ENCODE peak calls at places on chromosomes 12 and 14, in six cellular contexts. P is adrenal gland; B is NCI-H524; I is GM23338; S is erythroblast; X is activated naive CD8-positive, alpha-beta T cell treated with anti-CD3 and anti-CD28 coated beads for 36 hours. Z is an unnamed sample.

GRCh38 chr14:105425823-105426247 is 6.2 kb downstream of the MTA1 start:
- DNase-seq in I (no peak), B (no peak), P (no peak), X (no peak), S (no peak), Z (no peak)

GRCh38 chr14:30559638-30560071 is 697 bp downstream of the G2E3 start:
- DNase-seq in S (peak; percentile 52), P (no peak), I (peak; percentile 34), B (peak; percentile 66), X (peak; percentile 2), Z (no peak)

GRCh38 chr14:100384277-100384676 is 61.1 kb downstream of the SLC25A47 start:
- DNase-seq in B (no peak), P (peak; percentile 65), S (no peak), I (no peak), X (no peak), Z (no peak)

GRCh38 chr12:90020006-90020405 is 311.4 kb upstream of the ATP2B1 start:
- DNase-seq in X (no peak), S (no peak), I (no peak), P (no peak), B (no peak), Z (no peak)

GRCh38 chr14:22973217-22974032 is 8.9 kb downstream of the AJUBA start:
- DNase-seq in S (peak; percentile 56), B (peak; percentile 57), X (peak; percentile 14), P (peak; percentile 73), I (peak; percentile 77), Z (no peak)

GRCh38 chr14:103696466-103697071 is 18.7 kb downstream of the XRCC3 start:
- DNase-seq in X (no peak), S (no peak), P (peak; percentile 65), B (no peak), I (no peak), Z (peak; percentile 15)

GRCh38 chr12:39763071-39763893 is 143.7 kb upstream of the ABCD2 start:
- DNase-seq in X (no peak), B (no peak), P (no peak), S (no peak), I (peak; percentile 9), Z (no peak)

GRCh38 chr14:64465208-64465821 is at the start of gene AKAP5:
- DNase-seq in I (peak; percentile 91), S (peak; percentile 78), X (peak; percentile 73), B (peak; percentile 79), P (peak; percentile 58), Z (peak; percentile 21)

GRCh38 chr12:126069549-126070165 is 1004.4 kb downstream of the AACS start:
- DNase-seq in X (peak; percentile 30), P (peak; percentile 58), S (peak; percentile 50), B (peak; percentile 26), I (peak; percentile 69), Z (no peak)

GRCh38 chr12:5078423-5078822 is 34.7 kb downstream of the KCNA5 start:
- DNase-seq in P (peak; percentile 72), X (no peak), B (no peak), I (no peak), S (no peak), Z (no peak)

GRCh38 chr14:103427485-103428443 is 42.5 kb downstream of the MARK3 start:
- DNase-seq in X (peak; percentile 50), S (peak; percentile 77), I (peak; percentile 83), P (peak; percentile 65), B (no peak), Z (no peak)

GRCh38 chr12:95205685-95206084 is 11.6 kb downstream of the FGD6 start:
- DNase-seq in I (peak; percentile 47), X (no peak), B (no peak), S (peak; percentile 34), P (peak; percentile 74), Z (peak; percentile 18)